ENCODE peak calls at places on chromosome 3, in ten cellular contexts. O is transverse colon, H is glutamatergic neuron, R is prostate gland, E is ovary, K is astrocyte, T is astrocyte of the spinal cord, X is fibroblast of lung, V is B cell, D is uterus. Y is an unnamed sample.

GRCh38 chr3:13014755-13015285 is 58.4 kb downstream of the IQSEC1 start:
- DNase-seq in O (peak), H (no peak), R (no peak), E (no peak), K (no peak), T (no peak), X (no peak), V (no peak), D (no peak), Y (no peak)

GRCh38 chr3:50436063-50436674 is 67.3 kb downstream of the CACNA2D2 start:
- DNase-seq in O (peak), H (peak), R (peak), E (peak), K (no peak), T (peak), X (peak), V (peak), D (peak), Y (peak)

GRCh38 chr3:65153850-65154512 is 466.2 kb upstream of the ADAMTS9 start:
- DNase-seq in O (no peak), H (no peak), R (no peak), E (no peak), K (no peak), T (no peak), X (no peak), V (no peak), D (no peak), Y (no peak)

GRCh38 chr3:49124203-49124602 is 3.6 kb upstream of the USP19 start:
- DNase-seq in O (no peak), H (no peak), R (no peak), E (no peak), K (no peak), T (no peak), X (no peak), V (no peak), D (no peak), Y (no peak)

GRCh38 chr3:31562525-31562924 is 29.8 kb downstream of the STT3B start:
- DNase-seq in O (peak), H (no peak), R (no peak), E (no peak), K (no peak), T (no peak), X (no peak), V (no peak), D (no peak), Y (no peak)

GRCh38 chr3:135987647-135988046 is 22.1 kb downstream of the PPP2R3A start:
- DNase-seq in O (no peak), H (no peak), R (no peak), E (no peak), K (no peak), T (no peak), X (no peak), V (no peak), D (no peak), Y (no peak)

GRCh38 chr3:172330413-172330812 is 117.8 kb downstream of the GHSR start:
- DNase-seq in O (no peak), H (no peak), R (no peak), E (no peak), K (no peak), T (no peak), X (no peak), V (no peak), D (no peak), Y (no peak)

GRCh38 chr3:153221748-153222162 is 59.7 kb downstream of the RAP2B start:
- DNase-seq in O (peak), H (no peak), R (no peak), E (peak), K (peak), T (peak), X (peak), V (peak), D (peak), Y (peak)

GRCh38 chr3:41581700-41582099 is 380.2 kb downstream of the ULK4 start:
- DNase-seq in O (no peak), H (no peak), R (no peak), E (no peak), K (no peak), T (no peak), X (no peak), V (peak), D (no peak), Y (no peak)

GRCh38 chr3:632571-633170 is 436.1 kb downstream of the CHL1 start:
- DNase-seq in O (peak), H (peak), R (peak), E (no peak), K (peak), T (peak), X (peak), V (no peak), D (no peak), Y (no peak)

GRCh38 chr3:158659454-158660237 is 12.8 kb downstream of the LXN start:
- DNase-seq in O (peak), H (peak), R (peak), E (peak), K (peak), T (peak), X (peak), V (no peak), D (peak), Y (no peak)

GRCh38 chr3:42118762-42119361 is 27.7 kb downstream of the TRAK1 start:
- DNase-seq in O (peak), H (peak), R (peak), E (no peak), K (no peak), T (peak), X (peak), V (no peak), D (no peak), Y (no peak)

GRCh38 chr3:14541646-14542045 is 1.5 kb upstream of the GRIP2 start:
- DNase-seq in O (no peak), H (peak), R (no peak), E (no peak), K (no peak), T (no peak), X (no peak), V (no peak), D (no peak), Y (no peak)

GRCh38 chr3:46852329-46852720 is 10.9 kb downstream of the MYL3 start:
- DNase-seq in O (no peak), H (peak), R (no peak), E (no peak), K (no peak), T (no peak), X (no peak), V (no peak), D (no peak), Y (no peak)

GRCh38 chr3:106452096-106452495 is 583.3 kb upstream of the CBLB start:
- DNase-seq in O (no peak), H (no peak), R (no peak), E (no peak), K (no peak), T (no peak), X (no peak), V (no peak), D (no peak), Y (no peak)

GRCh38 chr3:10334461-10334860 is 13.5 kb upstream of the SEC13 start:
- DNase-seq in O (no peak), H (no peak), R (no peak), E (no peak), K (peak), T (peak), X (no peak), V (no peak), D (no peak), Y (no peak)

GRCh38 chr3:128151758-128152274 is 1.5 kb upstream of the EEFSEC start:
- DNase-seq in O (no peak), H (no peak), R (no peak), E (no peak), K (no peak), T (no peak), X (no peak), V (no peak), D (no peak), Y (no peak)

GRCh38 chr3:169562988-169563774 is 100.3 kb downstream of the MECOM start:
- DNase-seq in O (no peak), H (no peak), R (no peak), E (no peak), K (no peak), T (no peak), X (peak), V (no peak), D (no peak), Y (no peak)

GRCh38 chr3:14976317-14976716 is 28.9 kb downstream of the NR2C2 start:
- DNase-seq in O (no peak), H (no peak), R (no peak), E (no peak), K (no peak), T (no peak), X (no peak), V (no peak), D (no peak), Y (no peak)

GRCh38 chr3:43222594-43222993 is 63.7 kb upstream of the SNRK start:
- DNase-seq in O (no peak), H (no peak), R (no peak), E (no peak), K (no peak), T (no peak), X (no peak), V (no peak), D (no peak), Y (no peak)

GRCh38 chr3:50654196-50654595 is 20.5 kb upstream of the DOCK3 start:
- DNase-seq in O (no peak), H (no peak), R (no peak), E (no peak), K (no peak), T (no peak), X (no peak), V (no peak), D (no peak), Y (no peak)

GRCh38 chr3:71392277-71392676 is 191.3 kb downstream of the FOXP1 start:
- DNase-seq in O (no peak), H (no peak), R (no peak), E (no peak), K (no peak), T (no peak), X (no peak), V (no peak), D (no peak), Y (no peak)

GRCh38 chr3:11591006-11591360 is 52.7 kb downstream of the VGLL4 start:
- DNase-seq in O (no peak), H (no peak), R (no peak), E (no peak), K (peak), T (no peak), X (no peak), V (no peak), D (no peak), Y (no peak)

GRCh38 chr3:48406443-48407431 is 23.1 kb downstream of the PLXNB1 start:
- DNase-seq in O (no peak), H (peak), R (peak), E (no peak), K (no peak), T (no peak), X (no peak), V (no peak), D (no peak), Y (peak)

GRCh38 chr3:193196746-193197145 is 44.3 kb upstream of the PLAAT1 start:
- DNase-seq in O (no peak), H (no peak), R (no peak), E (no peak), K (no peak), T (no peak), X (no peak), V (no peak), D (no peak), Y (no peak)

GRCh38 chr3:172029425-172030128 is 9.8 kb upstream of the FNDC3B start:
- DNase-seq in O (no peak), H (no peak), R (no peak), E (no peak), K (no peak), T (no peak), X (no peak), V (no peak), D (no peak), Y (no peak)

GRCh38 chr3:153000325-153000724 is 161.7 kb upstream of the RAP2B start:
- DNase-seq in O (no peak), H (no peak), R (no peak), E (no peak), K (no peak), T (no peak), X (no peak), V (no peak), D (no peak), Y (no peak)

GRCh38 chr3:49132437-49133225 is at the start of gene LAMB2:
- DNase-seq in O (peak), H (peak), R (peak), E (peak), K (peak), T (peak), X (peak), V (no peak), D (peak), Y (no peak)

DNA sequence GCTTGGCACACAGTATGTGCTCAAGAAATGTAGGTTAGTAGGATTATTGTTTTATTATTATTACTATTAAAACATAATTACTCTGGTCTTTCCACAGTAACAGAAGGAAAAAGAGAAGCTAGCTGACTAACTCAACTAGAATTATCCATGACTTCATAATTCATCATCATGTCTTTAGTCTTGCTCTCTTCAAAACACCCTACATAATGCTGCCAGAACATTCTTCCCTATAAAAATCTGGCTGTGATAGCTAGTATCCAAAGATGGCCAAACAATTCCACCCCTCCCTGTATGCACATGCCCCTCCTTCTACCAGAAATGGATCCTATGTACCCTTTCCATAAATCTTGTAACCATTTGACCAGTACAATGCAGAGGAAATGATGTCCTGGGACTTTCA is 48.8 kb upstream of the SRGAP3 start:
- DNase-seq in O (no peak), H (no peak), R (no peak), E (no peak), K (peak), T (no peak), X (no peak), V (no peak), D (no peak), Y (no peak)
- TF ChIP-seq CTCF in O (no peak), H (no peak), R (no peak), E (no peak), K (no peak), T (no peak), X (no peak), V (no peak), D (no peak), Y (no peak)

DNA sequence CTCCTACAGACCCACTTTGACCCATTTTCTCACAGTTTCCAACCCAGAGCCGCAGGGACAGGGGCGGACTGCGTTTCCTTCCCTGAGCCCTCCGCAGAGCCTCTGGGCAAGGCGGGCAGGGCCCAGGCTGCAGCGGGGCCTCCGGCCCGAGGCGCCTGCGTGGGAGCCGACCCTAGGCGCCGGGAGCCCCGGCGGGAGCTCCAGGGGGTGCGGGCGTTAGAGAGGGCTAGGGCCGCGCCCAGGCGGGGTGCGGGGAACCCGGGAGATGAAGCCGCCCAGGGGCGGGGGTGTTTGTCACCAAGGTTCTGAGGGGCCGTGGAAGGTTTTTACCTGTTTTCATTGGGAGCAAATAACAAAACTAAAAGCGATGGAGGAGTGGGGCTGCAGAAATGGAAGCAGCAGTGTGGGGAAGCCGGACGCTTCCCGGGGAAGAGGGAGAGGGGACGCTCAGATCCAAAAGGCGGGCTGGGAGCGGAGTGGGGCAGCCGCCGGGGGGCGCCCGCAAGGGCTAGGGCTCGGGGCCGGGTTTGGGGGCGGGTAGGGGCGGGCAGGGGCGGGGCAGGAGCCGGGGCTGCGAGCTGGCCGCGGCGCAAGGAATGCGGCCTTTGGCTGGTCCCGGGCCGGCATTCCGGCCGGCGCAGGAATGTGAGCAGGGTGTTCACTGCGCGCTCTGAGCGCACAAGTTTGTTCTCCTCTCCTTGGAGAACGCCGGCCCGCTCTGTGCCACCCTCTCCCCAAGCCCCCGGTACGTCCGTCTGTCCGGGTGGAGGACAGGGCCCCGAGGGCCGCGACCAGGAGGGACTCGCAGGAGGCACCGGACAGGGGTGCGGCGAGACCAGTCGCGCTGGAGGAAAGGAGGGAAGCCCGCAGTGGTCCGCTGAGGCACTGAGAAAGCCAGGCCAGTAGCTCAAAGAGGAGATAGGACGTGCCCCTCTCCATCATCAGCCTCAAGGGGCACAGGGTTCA is 61.1 kb downstream of the AMOTL2 start:
- DNase-seq in O (peak), H (peak), R (peak), E (peak), K (peak), T (peak), X (peak), V (no peak), D (peak), Y (no peak)
- TF ChIP-seq CTCF in O (peak), H (no peak), R (peak), E (no peak), K (peak), T (peak), X (peak), V (no peak), D (no peak), Y (no peak)

GRCh38 chr3:157351981-157352380 is 84.7 kb upstream of the PTX3 start:
- DNase-seq in O (no peak), H (no peak), R (no peak), E (no peak), K (no peak), T (no peak), X (no peak), V (no peak), D (no peak), Y (no peak)
- TF ChIP-seq CTCF in O (no peak), H (peak), R (no peak), E (no peak), K (no peak), T (peak), X (no peak), V (no peak), D (no peak), Y (no peak)

GRCh38 chr3:197756704-197757103 is 7.0 kb downstream of the FYTTD1 start:
- DNase-seq in O (no peak), H (no peak), R (no peak), E (no peak), K (no peak), T (no peak), X (no peak), V (no peak), D (no peak), Y (no peak)

GRCh38 chr3:197750863-197751737 is 1.4 kb downstream of the FYTTD1 start:
- DNase-seq in O (peak), H (peak), R (peak), E (peak), K (peak), T (peak), X (peak), V (peak), D (peak), Y (no peak)

GRCh38 chr3:197752107-197752506 is 2.4 kb downstream of the FYTTD1 start:
- DNase-seq in O (no peak), H (no peak), R (no peak), E (no peak), K (no peak), T (no peak), X (no peak), V (no peak), D (no peak), Y (no peak)

GRCh38 chr3:197750396-197750831 is 731 bp downstream of the FYTTD1 start:
- DNase-seq in O (peak), H (peak), R (peak), E (no peak), K (peak), T (peak), X (peak), V (peak), D (peak), Y (peak)

GRCh38 chr3:197753263-197753662 is 3.6 kb downstream of the FYTTD1 start:
- DNase-seq in O (no peak), H (no peak), R (no peak), E (no peak), K (no peak), T (no peak), X (no peak), V (no peak), D (no peak), Y (no peak)
- TF ChIP-seq CTCF in O (no peak), H (no peak), R (no peak), E (no peak), K (no peak), T (no peak), X (no peak), V (peak), D (no peak), Y (no peak)

GRCh38 chr3:112730210-112730609 is 89.3 kb upstream of the CCDC80 start:
- DNase-seq in O (no peak), H (no peak), R (no peak), E (no peak), K (no peak), T (no peak), X (peak), V (no peak), D (no peak), Y (no peak)
- TF ChIP-seq CTCF in O (no peak), H (no peak), R (no peak), E (no peak), K (no peak), T (peak), X (peak), V (no peak), D (no peak), Y (no peak)

DNA sequence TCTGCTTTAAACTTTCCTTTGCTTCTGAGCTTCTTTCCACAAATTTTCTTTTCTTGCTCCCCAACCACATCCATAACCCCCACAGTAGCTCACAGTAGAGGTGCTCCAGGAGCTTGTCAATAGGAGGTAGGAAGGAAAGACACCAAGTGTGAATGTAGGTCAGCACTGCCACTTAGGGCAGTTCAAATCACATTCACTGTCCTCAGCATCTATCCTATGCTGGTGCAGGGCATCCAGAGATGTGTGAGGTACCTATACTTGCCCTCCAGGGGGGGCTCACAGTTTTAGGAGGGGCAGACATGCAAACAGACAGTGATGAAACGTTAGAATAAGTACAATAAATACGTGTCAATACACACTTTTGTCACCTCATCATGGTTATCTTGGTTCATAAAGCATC is 1.5 kb upstream of the SPSB4 start:
- DNase-seq in O (no peak), H (no peak), R (no peak), E (no peak), K (no peak), T (no peak), X (no peak), V (no peak), D (no peak), Y (no peak)
- TF ChIP-seq CTCF in O (no peak), H (peak), R (no peak), E (no peak), K (peak), T (peak), X (peak), V (no peak), D (no peak), Y (no peak)

GRCh38 chr3:183178833-183179549 is 16.5 kb upstream of the LAMP3 start:
- DNase-seq in O (peak), H (peak), R (peak), E (peak), K (peak), T (peak), X (peak), V (no peak), D (peak), Y (no peak)
- TF ChIP-seq CTCF in O (no peak), H (no peak), R (no peak), E (no peak), K (no peak), T (peak), X (peak), V (no peak), D (no peak), Y (no peak)

DNA sequence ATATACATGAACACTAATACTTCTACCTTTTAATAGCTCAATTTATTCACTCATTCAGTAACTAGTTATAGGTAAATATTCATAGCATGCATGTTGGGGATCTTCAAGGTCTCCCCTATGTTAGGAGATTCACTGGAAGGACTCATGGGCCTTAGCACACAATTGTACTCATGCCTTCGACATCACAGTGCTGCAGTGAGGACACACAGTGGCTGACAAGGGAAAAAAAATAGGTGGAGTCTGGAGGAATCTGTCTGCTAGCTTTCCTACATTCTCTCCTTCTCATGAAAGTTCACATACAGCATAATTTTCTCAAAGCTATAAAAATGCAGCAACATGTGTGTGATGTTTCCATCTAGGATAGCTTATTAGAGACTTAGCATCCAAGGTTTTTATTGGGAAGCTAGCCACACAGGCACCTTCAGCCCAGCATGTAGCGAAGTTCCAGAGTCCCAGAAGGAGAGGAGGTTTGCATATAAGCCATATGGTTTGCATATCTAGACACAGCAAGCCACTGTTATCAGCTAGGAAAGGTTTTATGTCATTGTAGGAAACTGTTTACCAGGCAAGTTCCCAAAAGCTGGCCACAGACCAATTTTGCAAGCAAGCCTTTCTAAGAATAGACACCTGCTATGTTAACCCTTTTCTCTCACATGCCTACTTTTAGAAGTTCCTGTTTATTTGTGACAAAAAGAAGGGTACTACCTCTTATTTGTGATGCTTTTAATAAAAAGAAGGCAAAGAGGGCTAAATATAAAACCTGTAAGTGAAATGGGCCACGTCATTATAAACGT is 46.4 kb downstream of the MORC1 start:
- DNase-seq in O (no peak), H (no peak), R (no peak), E (no peak), K (no peak), T (no peak), X (no peak), V (no peak), D (no peak), Y (no peak)
- TF ChIP-seq CTCF in O (no peak), H (no peak), R (no peak), E (no peak), K (no peak), T (no peak), X (no peak), V (no peak), D (no peak), Y (no peak)

Y was measured in natural killer cell.